ENCODE peak calls at places on chromosome 2, in six cellular contexts. P is HepG2, O is K562, C is GM12878, D is endothelial cell of umbilical vein, U is A549. S is an unnamed sample.

GRCh38 chr2:134252092-134252775 is 1.6 kb upstream of the MGAT5 start:
- DNase-seq in P (no peak), O (no peak), C (no peak), D (no peak), U (no peak), S (no peak)

GRCh38 chr2:14016289-14016955 is 616.1 kb upstream of the LRATD1 start:
- DNase-seq in P (no peak), O (no peak), C (no peak), D (no peak), U (no peak), S (no peak)

GRCh38 chr2:181962142-181962541 is 23.5 kb upstream of the PPP1R1C start:
- DNase-seq in P (no peak), O (no peak), C (no peak), D (no peak), U (no peak), S (no peak)

GRCh38 chr2:178484245-178485041 is 4.2 kb downstream of the PLEKHA3 start:
- DNase-seq in P (no peak), O (no peak), C (no peak), D (peak), U (no peak), S (no peak)

GRCh38 chr2:41826921-41827320 is 220.9 kb upstream of the PKDCC start:
- DNase-seq in P (no peak), O (no peak), C (no peak), D (no peak), U (no peak), S (no peak)

GRCh38 chr2:114001152-114001551 is 111.3 kb downstream of the ACTR3 start:
- DNase-seq in P (no peak), O (no peak), C (no peak), D (no peak), U (no peak), S (no peak)

GRCh38 chr2:185318271-185318724 is 420.3 kb upstream of the FSIP2 start:
- DNase-seq in P (peak), O (no peak), C (no peak), D (no peak), U (no peak), S (no peak)

GRCh38 chr2:180787330-180787729 is 193.1 kb upstream of the UBE2E3 start:
- DNase-seq in P (no peak), O (no peak), C (no peak), D (no peak), U (no peak), S (no peak)

GRCh38 chr2:158325782-158326335 is 130.7 kb downstream of the CCDC148 start:
- DNase-seq in P (no peak), O (no peak), C (no peak), D (no peak), U (no peak), S (no peak)

GRCh38 chr2:49972699-49973098 is 818.4 kb upstream of the FSHR start:
- DNase-seq in P (no peak), O (no peak), C (no peak), D (no peak), U (no peak), S (no peak)

GRCh38 chr2:179460530-179460929 is 195.9 kb upstream of the SESTD1 start:
- DNase-seq in P (peak), O (no peak), C (no peak), D (peak), U (peak), S (peak)

GRCh38 chr2:46462936-46463335 is 16.4 kb upstream of the TMEM247 start:
- DNase-seq in P (no peak), O (no peak), C (no peak), D (no peak), U (no peak), S (no peak)

GRCh38 chr2:180573951-180574350 is 406.5 kb upstream of the UBE2E3 start:
- DNase-seq in P (no peak), O (no peak), C (no peak), D (no peak), U (peak), S (no peak)

GRCh38 chr2:3958969-3959368 is 255.6 kb downstream of the DCDC2C start:
- DNase-seq in P (no peak), O (no peak), C (no peak), D (no peak), U (no peak), S (no peak)
- TF ChIP-seq MYC in P (no peak), O (no peak), C (no peak), D (no peak), U (no peak), S (no peak)

DNA sequence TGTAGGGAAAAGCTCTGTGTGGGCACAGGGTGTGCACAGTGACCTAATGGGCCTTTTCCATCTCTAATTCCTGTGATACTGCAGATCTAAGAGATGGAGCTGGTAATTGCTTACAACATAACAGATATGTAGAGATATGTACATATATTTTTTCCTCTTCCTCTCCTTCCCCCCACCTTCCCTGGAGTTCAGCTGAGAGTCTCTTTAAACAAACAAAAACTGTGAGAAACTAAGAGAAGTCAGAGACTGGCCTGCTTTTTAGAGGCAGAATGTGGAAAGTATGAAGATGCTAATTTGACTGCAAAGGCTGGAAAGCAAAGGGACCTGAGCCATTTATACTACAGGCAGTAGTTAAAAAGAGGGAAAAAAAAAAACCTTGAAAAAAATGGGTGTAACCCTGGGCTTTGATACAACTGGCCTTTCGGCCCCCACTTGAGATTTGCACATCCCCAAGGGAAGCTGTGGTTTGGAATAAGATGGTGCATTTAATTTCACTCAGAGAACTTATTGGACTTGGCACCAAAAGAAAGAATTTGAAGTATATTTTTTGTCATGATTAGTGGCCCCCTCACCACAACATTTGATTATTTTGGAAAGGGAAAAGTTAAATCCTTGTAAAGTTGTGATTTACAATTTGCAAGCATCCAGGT is 502.2 kb upstream of the ZEB2 start:
- DNase-seq in P (no peak), O (no peak), C (no peak), D (no peak), U (peak), S (no peak)
- H3K4me3 ChIP-seq in P (no peak), O (no peak), C (no peak), D (no peak), U (no peak), S (no peak)

DNA sequence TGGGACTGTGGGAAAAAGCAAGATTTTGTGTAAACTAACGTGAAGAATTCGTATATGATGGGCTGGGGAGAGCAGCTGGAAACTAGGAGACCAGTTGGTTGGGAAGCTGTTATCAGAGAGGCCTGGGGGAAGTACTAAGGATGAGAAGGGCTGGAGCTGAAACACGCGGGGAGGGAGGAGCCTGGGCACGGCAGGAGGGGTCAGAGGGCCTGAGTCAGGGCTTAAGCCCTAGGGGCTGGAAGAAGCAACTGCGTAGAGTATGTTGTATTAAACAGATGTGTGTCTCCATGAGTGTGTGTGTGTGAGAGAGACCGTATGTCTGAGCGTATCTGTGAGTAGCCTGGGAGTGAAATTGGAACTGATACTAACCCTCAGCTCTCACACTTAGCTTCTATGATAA is 8.4 kb downstream of the POMC start:
- DNase-seq in P (no peak), O (peak), C (no peak), D (no peak), U (peak), S (peak)
- TF ChIP-seq CTCF in P (no peak), O (no peak), C (no peak), D (no peak), U (no peak), S (no peak)

GRCh38 chr2:202035941-202036372 is 2.3 kb downstream of the FZD7 start:
- DNase-seq in P (no peak), O (no peak), C (no peak), D (no peak), U (no peak), S (no peak)

GRCh38 chr2:202034249-202035088 is 814 bp downstream of the FZD7 start:
- DNase-seq in P (no peak), O (peak), C (no peak), D (peak), U (peak), S (peak)

GRCh38 chr2:202033317-202034248 is at the start of gene FZD7:
- DNase-seq in P (peak), O (peak), C (peak), D (peak), U (peak), S (peak)

GRCh38 chr2:202036601-202037037 is 3.0 kb downstream of the FZD7 start:
- DNase-seq in P (no peak), O (no peak), C (no peak), D (no peak), U (no peak), S (no peak)

DNA sequence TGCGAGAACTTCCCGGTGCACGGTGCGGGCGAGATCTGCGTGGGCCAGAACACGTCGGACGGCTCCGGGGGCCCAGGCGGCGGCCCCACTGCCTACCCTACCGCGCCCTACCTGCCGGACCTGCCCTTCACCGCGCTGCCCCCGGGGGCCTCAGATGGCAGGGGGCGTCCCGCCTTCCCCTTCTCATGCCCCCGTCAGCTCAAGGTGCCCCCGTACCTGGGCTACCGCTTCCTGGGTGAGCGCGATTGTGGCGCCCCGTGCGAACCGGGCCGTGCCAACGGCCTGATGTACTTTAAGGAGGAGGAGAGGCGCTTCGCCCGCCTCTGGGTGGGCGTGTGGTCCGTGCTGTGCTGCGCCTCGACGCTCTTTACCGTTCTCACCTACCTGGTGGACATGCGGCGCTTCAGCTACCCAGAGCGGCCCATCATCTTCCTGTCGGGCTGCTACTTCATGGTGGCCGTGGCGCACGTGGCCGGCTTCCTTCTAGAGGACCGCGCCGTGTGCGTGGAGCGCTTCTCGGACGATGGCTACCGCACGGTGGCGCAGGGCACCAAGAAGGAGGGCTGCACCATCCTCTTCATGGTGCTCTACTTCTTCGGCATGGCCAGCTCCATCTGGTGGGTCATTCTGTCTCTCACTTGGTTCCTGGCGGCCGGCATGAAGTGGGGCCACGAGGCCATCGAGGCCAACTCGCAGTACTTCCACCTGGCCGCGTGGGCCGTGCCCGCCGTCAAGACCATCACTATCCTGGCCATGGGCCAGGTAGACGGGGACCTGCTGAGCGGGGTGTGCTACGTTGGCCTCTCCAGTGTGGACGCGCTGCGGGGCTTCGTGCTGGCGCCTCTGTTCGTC is 1.7 kb downstream of the FZD7 start:
- DNase-seq in P (no peak), O (no peak), C (no peak), D (no peak), U (no peak), S (no peak)
- TF ChIP-seq MYC in P (no peak), O (no peak), C (no peak), D (no peak), U (no peak), S (no peak)

DNA sequence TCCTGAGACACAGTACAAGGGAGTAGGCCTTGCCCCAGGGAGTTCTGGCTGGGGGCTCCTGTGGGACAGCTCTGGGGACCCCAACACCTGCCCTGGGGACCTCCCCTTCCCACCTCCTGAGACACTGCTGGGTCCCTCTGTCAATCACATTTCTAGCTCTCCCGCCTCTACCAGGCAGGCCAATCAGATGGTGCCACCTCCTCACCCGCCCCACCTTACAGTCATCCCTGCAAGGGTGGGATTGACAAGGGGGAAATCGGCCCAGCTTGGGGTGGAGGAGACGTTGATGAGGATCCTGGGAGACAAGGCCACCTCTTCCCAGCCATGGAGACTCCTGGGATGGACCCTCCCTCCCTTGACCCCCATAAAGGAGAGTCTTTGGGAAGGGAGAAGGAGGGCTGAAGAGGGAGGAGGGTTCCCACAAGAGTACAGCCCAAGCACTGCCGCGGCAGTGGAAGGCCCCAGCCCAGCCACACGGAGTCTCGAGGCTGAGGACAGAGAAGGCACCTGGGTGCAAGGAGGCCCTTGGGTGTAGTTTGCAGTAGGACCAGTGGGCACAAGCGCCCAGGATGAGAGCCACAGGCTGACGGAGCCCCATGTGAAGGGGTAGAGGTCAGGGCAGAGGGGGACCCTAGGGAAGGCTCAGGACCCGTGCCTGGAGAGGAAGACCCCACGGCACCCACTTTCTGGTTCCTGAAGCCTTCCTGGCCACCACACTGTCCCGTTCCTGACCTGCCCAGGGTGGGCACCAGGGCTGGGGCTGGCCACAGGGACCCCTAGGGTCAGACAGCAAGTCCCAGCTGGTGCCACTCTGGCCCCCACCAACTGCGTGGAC is 109.9 kb upstream of the OTOS start:
- DNase-seq in P (no peak), O (peak), C (no peak), D (no peak), U (no peak), S (no peak)
- H3K4me3 ChIP-seq in P (peak), O (no peak), C (no peak), D (no peak), U (peak), S (no peak)

GRCh38 chr2:106745468-106745867 is 140.5 kb downstream of the ST6GAL2 start:
- DNase-seq in P (no peak), O (no peak), C (no peak), D (no peak), U (no peak), S (no peak)
- TF ChIP-seq CTCF in P (no peak), O (no peak), C (no peak), D (no peak), U (no peak), S (no peak)